ENCODE peak calls at places on chromosomes 3 and 15, in six cellular contexts. One of them, this sample, is unnamed.
A peak's percentile ranks its signal among the peaks of the same experiment; 100 is the strongest.

GRCh38 chr3:71010731-71011455 is 572.6 kb downstream of the FOXP1 start:
- DNase-seq in mammary epithelial cell: peak; percentile 33
- DNase-seq in astrocyte: no peak
- DNase-seq in NT2/D1: no peak
- DNase-seq in neuronal stem cell: no peak
- DNase-seq in GM23248: no peak
- DNase-seq in this sample: no peak

GRCh38 chr3:94098487-94098886 is 35.6 kb downstream of the NSUN3 start:
- DNase-seq in neuronal stem cell: no peak
- DNase-seq in NT2/D1: no peak
- DNase-seq in mammary epithelial cell: no peak
- DNase-seq in astrocyte: no peak
- DNase-seq in GM23248: peak; percentile 29
- DNase-seq in this sample: no peak

GRCh38 chr3:143794793-143795462 is 53.3 kb downstream of the SLC9A9 start:
- DNase-seq in NT2/D1: no peak
- DNase-seq in GM23248: no peak
- DNase-seq in astrocyte: no peak
- DNase-seq in mammary epithelial cell: no peak
- DNase-seq in neuronal stem cell: no peak
- DNase-seq in this sample: no peak

GRCh38 chr3:155946178-155946577 is 75.7 kb downstream of the GMPS start:
- DNase-seq in NT2/D1: no peak
- DNase-seq in mammary epithelial cell: peak; percentile 59
- DNase-seq in GM23248: peak; percentile 86
- DNase-seq in neuronal stem cell: no peak
- DNase-seq in astrocyte: peak; percentile 84
- DNase-seq in this sample: peak; percentile 86

GRCh38 chr3:137764001-137764433 is at the start of gene SOX14:
- DNase-seq in NT2/D1: no peak
- DNase-seq in mammary epithelial cell: no peak
- DNase-seq in GM23248: no peak
- DNase-seq in neuronal stem cell: no peak
- DNase-seq in astrocyte: no peak
- DNase-seq in this sample: no peak

GRCh38 chr15:63517614-63518013 is 13.2 kb downstream of the USP3 start:
- DNase-seq in NT2/D1: no peak
- DNase-seq in mammary epithelial cell: peak; percentile 42
- DNase-seq in neuronal stem cell: no peak
- DNase-seq in astrocyte: no peak
- DNase-seq in GM23248: no peak
- DNase-seq in this sample: no peak

GRCh38 chr3:123236902-123237301 is 35.2 kb downstream of the SEC22A start:
- DNase-seq in astrocyte: no peak
- DNase-seq in NT2/D1: no peak
- DNase-seq in GM23248: no peak
- DNase-seq in mammary epithelial cell: no peak
- DNase-seq in neuronal stem cell: no peak
- DNase-seq in this sample: no peak

GRCh38 chr15:88741671-88742070 is 61.6 kb upstream of the ACAN start:
- DNase-seq in astrocyte: no peak
- DNase-seq in mammary epithelial cell: no peak
- DNase-seq in neuronal stem cell: no peak
- DNase-seq in NT2/D1: no peak
- DNase-seq in GM23248: no peak
- DNase-seq in this sample: no peak

GRCh38 chr3:33115024-33115768 is 1.4 kb downstream of the CRTAP start:
- DNase-seq in astrocyte: peak; percentile 92
- DNase-seq in GM23248: peak; percentile 96
- DNase-seq in mammary epithelial cell: peak; percentile 89
- DNase-seq in NT2/D1: no peak
- DNase-seq in neuronal stem cell: peak; percentile 78
- DNase-seq in this sample: peak; percentile 92

GRCh38 chr15:45205192-45205591 is 17.4 kb upstream of the SHF start:
- DNase-seq in astrocyte: peak; percentile 14
- DNase-seq in GM23248: peak; percentile 86
- DNase-seq in neuronal stem cell: peak; percentile 63
- DNase-seq in NT2/D1: no peak
- DNase-seq in mammary epithelial cell: peak; percentile 57
- DNase-seq in this sample: peak; percentile 59

GRCh38 chr3:12509466-12509865 is 25.2 kb downstream of the TSEN2 start:
- DNase-seq in mammary epithelial cell: no peak
- DNase-seq in NT2/D1: no peak
- DNase-seq in neuronal stem cell: no peak
- DNase-seq in GM23248: no peak
- DNase-seq in astrocyte: no peak
- DNase-seq in this sample: peak; percentile 33

GRCh38 chr3:66703501-66703900 is 202.7 kb upstream of the LRIG1 start:
- DNase-seq in mammary epithelial cell: no peak
- DNase-seq in GM23248: no peak
- DNase-seq in neuronal stem cell: no peak
- DNase-seq in astrocyte: no peak
- DNase-seq in NT2/D1: no peak
- DNase-seq in this sample: peak; percentile 78

GRCh38 chr3:79845546-79845945 is 77.7 kb upstream of the ROBO1 start:
- DNase-seq in GM23248: no peak
- DNase-seq in astrocyte: peak; percentile 10
- DNase-seq in mammary epithelial cell: no peak
- DNase-seq in neuronal stem cell: no peak
- DNase-seq in NT2/D1: no peak
- DNase-seq in this sample: no peak

GRCh38 chr3:40055361-40055760 is 246.0 kb downstream of the MYRIP start:
- DNase-seq in mammary epithelial cell: no peak
- DNase-seq in GM23248: peak; percentile 71
- DNase-seq in NT2/D1: no peak
- DNase-seq in astrocyte: peak; percentile 4
- DNase-seq in neuronal stem cell: no peak
- DNase-seq in this sample: no peak

GRCh38 chr15:38252481-38253311 is at the start of gene SPRED1:
- DNase-seq in mammary epithelial cell: peak; percentile 57
- DNase-seq in neuronal stem cell: peak; percentile 74
- DNase-seq in NT2/D1: no peak
- DNase-seq in GM23248: peak; percentile 88
- DNase-seq in astrocyte: no peak
- DNase-seq in this sample: peak; percentile 82

GRCh38 chr3:71194785-71195184 is 388.7 kb downstream of the FOXP1 start:
- DNase-seq in NT2/D1: no peak
- DNase-seq in mammary epithelial cell: no peak
- DNase-seq in astrocyte: no peak
- DNase-seq in neuronal stem cell: no peak
- DNase-seq in GM23248: no peak
- DNase-seq in this sample: no peak

GRCh38 chr3:71916747-71917369 is 131.9 kb upstream of the PROK2 start:
- DNase-seq in mammary epithelial cell: no peak
- DNase-seq in astrocyte: peak; percentile 10
- DNase-seq in GM23248: peak; percentile 82
- DNase-seq in neuronal stem cell: no peak
- DNase-seq in NT2/D1: no peak
- DNase-seq in this sample: peak; percentile 36

GRCh38 chr3:161295325-161295724 is 74.2 kb downstream of the NMD3 start:
- DNase-seq in NT2/D1: no peak
- DNase-seq in mammary epithelial cell: peak; percentile 25
- DNase-seq in GM23248: peak; percentile 2
- DNase-seq in neuronal stem cell: no peak
- DNase-seq in astrocyte: peak; percentile 42
- DNase-seq in this sample: no peak

GRCh38 chr3:99863002-99863401 is 45.3 kb downstream of the CMSS1 start:
- DNase-seq in neuronal stem cell: no peak
- DNase-seq in NT2/D1: no peak
- DNase-seq in mammary epithelial cell: no peak
- DNase-seq in GM23248: no peak
- DNase-seq in astrocyte: no peak
- DNase-seq in this sample: no peak
- H3K9ac ChIP-seq in neuronal stem cell: no peak overlapping the region
- H3K9ac ChIP-seq in NT2/D1: no peak overlapping the region
- H3K9ac ChIP-seq in mammary epithelial cell: no peak overlapping the region
- H3K9ac ChIP-seq in GM23248: no peak overlapping the region
- H3K9ac ChIP-seq in astrocyte: peak overlapping the region; percentile 63
- H3K9ac ChIP-seq in this sample: peak overlapping the region; percentile 3

GRCh38 chr3:138911621-138912020 is 35.3 kb downstream of the FOXL2 start:
- DNase-seq in GM23248: no peak
- DNase-seq in neuronal stem cell: no peak
- DNase-seq in NT2/D1: no peak
- DNase-seq in astrocyte: no peak
- DNase-seq in mammary epithelial cell: no peak
- DNase-seq in this sample: no peak

GRCh38 chr3:138912237-138912636 is 34.7 kb downstream of the FOXL2 start:
- DNase-seq in mammary epithelial cell: no peak
- DNase-seq in GM23248: no peak
- DNase-seq in NT2/D1: no peak
- DNase-seq in astrocyte: no peak
- DNase-seq in neuronal stem cell: no peak
- DNase-seq in this sample: no peak

GRCh38 chr3:138915503-138916498 is 31.1 kb downstream of the FOXL2 start:
- DNase-seq in mammary epithelial cell: peak; percentile 82
- DNase-seq in GM23248: peak; percentile 95
- DNase-seq in astrocyte: peak; percentile 76
- DNase-seq in neuronal stem cell: peak; percentile 87
- DNase-seq in NT2/D1: peak; percentile 81
- DNase-seq in this sample: peak; percentile 98

GRCh38 chr3:138916824-138917223 is 30.1 kb downstream of the FOXL2 start:
- DNase-seq in NT2/D1: no peak
- DNase-seq in GM23248: no peak
- DNase-seq in neuronal stem cell: no peak
- DNase-seq in mammary epithelial cell: peak; percentile 30
- DNase-seq in astrocyte: no peak
- DNase-seq in this sample: no peak

GRCh38 chr3:138914870-138915502 is 32.0 kb downstream of the FOXL2 start:
- DNase-seq in NT2/D1: no peak
- DNase-seq in astrocyte: peak; percentile 28
- DNase-seq in mammary epithelial cell: peak; percentile 37
- DNase-seq in neuronal stem cell: no peak
- DNase-seq in GM23248: no peak
- DNase-seq in this sample: no peak
- H3K9ac ChIP-seq in NT2/D1: peak overlapping the region; percentile 73
- H3K9ac ChIP-seq in astrocyte: peak overlapping the region; percentile 93
- H3K9ac ChIP-seq in mammary epithelial cell: no peak overlapping the region
- H3K9ac ChIP-seq in neuronal stem cell: peak overlapping the region; percentile 50
- H3K9ac ChIP-seq in GM23248: peak overlapping the region; percentile 84
- H3K9ac ChIP-seq in this sample: peak overlapping the region; percentile 97

GRCh38 chr3:4984511-4984864 is 5.3 kb downstream of the BHLHE40 start:
- DNase-seq in astrocyte: peak; percentile 29
- DNase-seq in GM23248: peak; percentile 51
- DNase-seq in neuronal stem cell: no peak
- DNase-seq in NT2/D1: no peak
- DNase-seq in mammary epithelial cell: no peak
- DNase-seq in this sample: no peak
- H3K9ac ChIP-seq in astrocyte: peak overlapping the region; percentile 99
- H3K9ac ChIP-seq in GM23248: peak overlapping the region; percentile 99
- H3K9ac ChIP-seq in neuronal stem cell: no peak overlapping the region
- H3K9ac ChIP-seq in NT2/D1: peak overlapping the region; percentile 39
- H3K9ac ChIP-seq in mammary epithelial cell: peak overlapping the region; percentile 100
- H3K9ac ChIP-seq in this sample: peak overlapping the region; percentile 59

GRCh38 chr15:73962409-73962808 is 29.7 kb downstream of the STOML1 start:
- DNase-seq in astrocyte: no peak
- DNase-seq in neuronal stem cell: no peak
- DNase-seq in mammary epithelial cell: no peak
- DNase-seq in GM23248: peak; percentile 60
- DNase-seq in NT2/D1: no peak
- DNase-seq in this sample: no peak
- H3K9ac ChIP-seq in astrocyte: no peak overlapping the region
- H3K9ac ChIP-seq in neuronal stem cell: no peak overlapping the region
- H3K9ac ChIP-seq in mammary epithelial cell: no peak overlapping the region
- H3K9ac ChIP-seq in GM23248: no peak overlapping the region
- H3K9ac ChIP-seq in NT2/D1: no peak overlapping the region
- H3K9ac ChIP-seq in this sample: no peak overlapping the region

GRCh38 chr3:17143893-17144664 is 259.3 kb downstream of the PLCL2 start:
- DNase-seq in neuronal stem cell: no peak
- DNase-seq in astrocyte: no peak
- DNase-seq in NT2/D1: peak; percentile 20
- DNase-seq in mammary epithelial cell: no peak
- DNase-seq in GM23248: no peak
- DNase-seq in this sample: no peak

GRCh38 chr3:17142516-17142915 is 257.8 kb downstream of the PLCL2 start:
- DNase-seq in mammary epithelial cell: no peak
- DNase-seq in NT2/D1: no peak
- DNase-seq in astrocyte: no peak
- DNase-seq in GM23248: no peak
- DNase-seq in neuronal stem cell: no peak
- DNase-seq in this sample: no peak

GRCh38 chr3:17141699-17142098 is 256.9 kb downstream of the PLCL2 start:
- DNase-seq in GM23248: no peak
- DNase-seq in mammary epithelial cell: no peak
- DNase-seq in astrocyte: no peak
- DNase-seq in neuronal stem cell: no peak
- DNase-seq in NT2/D1: no peak
- DNase-seq in this sample: no peak

GRCh38 chr3:17140670-17141505 is 256.1 kb downstream of the PLCL2 start:
- DNase-seq in NT2/D1: no peak
- DNase-seq in neuronal stem cell: no peak
- DNase-seq in mammary epithelial cell: no peak
- DNase-seq in GM23248: peak; percentile 58
- DNase-seq in astrocyte: no peak
- DNase-seq in this sample: no peak

GRCh38 chr3:17144665-17144993 is 259.9 kb downstream of the PLCL2 start:
- DNase-seq in GM23248: no peak
- DNase-seq in NT2/D1: no peak
- DNase-seq in astrocyte: no peak
- DNase-seq in mammary epithelial cell: no peak
- DNase-seq in neuronal stem cell: no peak
- DNase-seq in this sample: no peak
- H3K9ac ChIP-seq in GM23248: no peak overlapping the region
- H3K9ac ChIP-seq in NT2/D1: no peak overlapping the region
- H3K9ac ChIP-seq in astrocyte: no peak overlapping the region
- H3K9ac ChIP-seq in mammary epithelial cell: no peak overlapping the region
- H3K9ac ChIP-seq in neuronal stem cell: no peak overlapping the region
- H3K9ac ChIP-seq in this sample: no peak overlapping the region

GRCh38 chr15:37095993-37096877 is 4.1 kb downstream of the MEIS2 start:
- DNase-seq in GM23248: peak; percentile 47
- DNase-seq in NT2/D1: no peak
- DNase-seq in neuronal stem cell: peak; percentile 17
- DNase-seq in mammary epithelial cell: no peak
- DNase-seq in astrocyte: no peak
- DNase-seq in this sample: peak; percentile 48
- H3K9ac ChIP-seq in GM23248: peak overlapping the region; percentile 94
- H3K9ac ChIP-seq in NT2/D1: peak overlapping the region; percentile 77
- H3K9ac ChIP-seq in neuronal stem cell: peak overlapping the region; percentile 80
- H3K9ac ChIP-seq in mammary epithelial cell: no peak overlapping the region
- H3K9ac ChIP-seq in astrocyte: peak overlapping the region; percentile 96
- H3K9ac ChIP-seq in this sample: peak overlapping the region; percentile 98

This sample was measured in adipocyte.